ENCODE peak calls at places on chromosomes 11 and 22, in eight cellular contexts. D is breast epithelium, C is prostate gland, O is GM23338, Q is HCT116, I is H1, L is GM12891, K is SK-N-MC. P is an unnamed sample.

GRCh38 chr22:42766860-42767259 is 46.2 kb upstream of the A4GALT start:
- DNase-seq in D (no peak), C (no peak), O (no peak), Q (no peak), I (no peak), L (no peak), K (no peak), P (no peak)

GRCh38 chr22:50136431-50137047 is 34.0 kb upstream of the PANX2 start:
- DNase-seq in D (no peak), C (peak), O (no peak), Q (no peak), I (no peak), L (no peak), K (peak), P (no peak)

GRCh38 chr11:122979815-122980656 is 1.6 kb downstream of the BSX start:
- DNase-seq in D (no peak), C (no peak), O (peak), Q (no peak), I (no peak), L (no peak), K (no peak), P (no peak)

GRCh38 chr11:84543367-84544159 is 1083.6 kb downstream of the DLG2 start:
- DNase-seq in D (no peak), C (no peak), O (peak), Q (no peak), I (peak), L (no peak), K (no peak), P (no peak)

GRCh38 chr11:8964324-8965320 is at the start of gene TMEM9B:
- DNase-seq in D (peak), C (peak), O (peak), Q (peak), I (peak), L (peak), K (no peak), P (peak)

GRCh38 chr22:24455751-24456426 is 28.5 kb downstream of the ADORA2A start:
- DNase-seq in D (no peak), C (no peak), O (no peak), Q (no peak), I (no peak), L (no peak), K (no peak), P (no peak)

GRCh38 chr11:82810326-82810725 is 76.7 kb upstream of the FAM181B start:
- DNase-seq in D (no peak), C (no peak), O (no peak), Q (no peak), I (no peak), L (no peak), K (no peak), P (no peak)

GRCh38 chr11:102592634-102593581 is 32.2 kb downstream of the MMP20 start:
- DNase-seq in D (no peak), C (no peak), O (peak), Q (peak), I (no peak), L (no peak), K (no peak), P (no peak)

GRCh38 chr11:59249535-59249934 is 36.8 kb upstream of the MPEG1 start:
- DNase-seq in D (no peak), C (no peak), O (no peak), Q (no peak), I (no peak), L (no peak), K (no peak), P (no peak)

GRCh38 chr11:1260023-1260501 is 37.2 kb downstream of the MUC5B start:
- DNase-seq in D (no peak), C (no peak), O (peak), Q (peak), I (no peak), L (peak), K (no peak), P (peak)

GRCh38 chr22:19715286-19715939 is 1.1 kb downstream of the SEPTIN5 start:
- DNase-seq in D (no peak), C (no peak), O (no peak), Q (no peak), I (no peak), L (no peak), K (no peak), P (no peak)

GRCh38 chr11:11717064-11717725 is 95.4 kb upstream of the GALNT18 start:
- DNase-seq in D (no peak), C (no peak), O (no peak), Q (no peak), I (no peak), L (no peak), K (no peak), P (no peak)

GRCh38 chr11:66725646-66726045 is 3.4 kb downstream of the SPTBN2 start:
- DNase-seq in D (peak), C (no peak), O (peak), Q (no peak), I (no peak), L (no peak), K (no peak), P (no peak)

GRCh38 chr11:38990139-38990538 is 2392.1 kb upstream of the RAG2 start:
- DNase-seq in D (no peak), C (no peak), O (no peak), Q (no peak), I (no peak), L (no peak), K (no peak), P (peak)

GRCh38 chr11:1283906-1284305 is 25.5 kb downstream of the TOLLIP start:
- DNase-seq in D (no peak), C (no peak), O (no peak), Q (no peak), I (no peak), L (no peak), K (no peak), P (no peak)

GRCh38 chr11:76008474-76008873 is 193.5 kb downstream of the UVRAG start:
- DNase-seq in D (no peak), C (no peak), O (no peak), Q (no peak), I (no peak), L (no peak), K (no peak), P (no peak)

GRCh38 chr11:22713336-22713735 is 46.9 kb downstream of the GAS2 start:
- DNase-seq in D (no peak), C (no peak), O (no peak), Q (no peak), I (no peak), L (no peak), K (no peak), P (no peak)

GRCh38 chr22:40178417-40179409 is 988 bp downstream of the TNRC6B start:
- DNase-seq in D (no peak), C (peak), O (peak), Q (no peak), I (no peak), L (no peak), K (peak), P (peak)

GRCh38 chr11:131370090-131370751 is at the start of gene NTM:
- DNase-seq in D (no peak), C (peak), O (peak), Q (no peak), I (no peak), L (no peak), K (no peak), P (peak)

GRCh38 chr11:113334183-113334582 is 19.8 kb downstream of the TTC12 start:
- DNase-seq in D (no peak), C (no peak), O (no peak), Q (no peak), I (no peak), L (no peak), K (no peak), P (no peak)

GRCh38 chr11:1949302-1949701 is 2.2 kb downstream of the MRPL23 start:
- DNase-seq in D (no peak), C (no peak), O (no peak), Q (no peak), I (no peak), L (no peak), K (no peak), P (no peak)

GRCh38 chr22:19641254-19641982 is 72.9 kb upstream of the SEPTIN5 start:
- DNase-seq in D (no peak), C (no peak), O (peak), Q (peak), I (peak), L (no peak), K (no peak), P (no peak)

GRCh38 chr11:31424652-31425051 is 55.0 kb downstream of the DNAJC24 start:
- DNase-seq in D (no peak), C (no peak), O (no peak), Q (no peak), I (no peak), L (no peak), K (no peak), P (no peak)

GRCh38 chr11:17413414-17414316 is 25.2 kb upstream of the KCNJ11 start:
- DNase-seq in D (peak), C (peak), O (no peak), Q (no peak), I (no peak), L (no peak), K (no peak), P (peak)

GRCh38 chr11:95916049-95916448 is 7.9 kb downstream of the MTMR2 start:
- DNase-seq in D (no peak), C (no peak), O (no peak), Q (no peak), I (no peak), L (no peak), K (no peak), P (no peak)

GRCh38 chr11:2267306-2267861 is 3.0 kb downstream of the ASCL2 start:
- DNase-seq in D (peak), C (peak), O (no peak), Q (no peak), I (no peak), L (no peak), K (no peak), P (no peak)

GRCh38 chr11:75408852-75409219 is 9.5 kb downstream of the RPS3 start:
- DNase-seq in D (no peak), C (no peak), O (no peak), Q (no peak), I (no peak), L (no peak), K (no peak), P (no peak)

GRCh38 chr11:101583180-101584128 is at the start of gene TRPC6:
- DNase-seq in D (no peak), C (peak), O (peak), Q (no peak), I (no peak), L (no peak), K (no peak), P (peak)

GRCh38 chr11:65869643-65870306 is 2.8 kb downstream of the EFEMP2 start:
- DNase-seq in D (no peak), C (no peak), O (no peak), Q (no peak), I (no peak), L (no peak), K (no peak), P (no peak)

GRCh38 chr22:19776433-19777031 is 16.0 kb downstream of the TBX1 start:
- DNase-seq in D (no peak), C (no peak), O (no peak), Q (no peak), I (no peak), L (no peak), K (no peak), P (no peak)

GRCh38 chr22:24758164-24758799 is 16.2 kb downstream of the PIWIL3 start:
- DNase-seq in D (no peak), C (peak), O (peak), Q (peak), I (no peak), L (no peak), K (no peak), P (peak)

GRCh38 chr11:95713428-95713827 is 76.2 kb downstream of the FAM76B start:
- DNase-seq in D (no peak), C (no peak), O (no peak), Q (no peak), I (no peak), L (no peak), K (no peak), P (no peak)

GRCh38 chr11:14320020-14320419 is 39.0 kb downstream of the RRAS2 start:
- DNase-seq in D (no peak), C (no peak), O (no peak), Q (no peak), I (no peak), L (no peak), K (no peak), P (peak)

GRCh38 chr22:31093090-31093850 is 12.2 kb downstream of the SMTN start:
- DNase-seq in D (no peak), C (no peak), O (no peak), Q (no peak), I (no peak), L (peak), K (no peak), P (peak)
- TF ChIP-seq POLR2AphosphoS5 in D (no peak), C (peak), O (no peak), Q (no peak), I (no peak), L (no peak), K (no peak), P (no peak)

GRCh38 chr11:47162426-47162825 is 14.3 kb downstream of the ARFGAP2 start:
- DNase-seq in D (no peak), C (no peak), O (no peak), Q (no peak), I (no peak), L (no peak), K (no peak), P (no peak)

GRCh38 chr11:47163898-47164297 is 12.8 kb downstream of the ARFGAP2 start:
- DNase-seq in D (no peak), C (no peak), O (no peak), Q (no peak), I (no peak), L (no peak), K (no peak), P (no peak)

GRCh38 chr11:47165294-47165840 is 11.3 kb downstream of the ARFGAP2 start:
- DNase-seq in D (no peak), C (no peak), O (no peak), Q (no peak), I (no peak), L (no peak), K (no peak), P (no peak)

GRCh38 chr11:47163198-47163597 is 13.5 kb downstream of the ARFGAP2 start:
- DNase-seq in D (no peak), C (no peak), O (no peak), Q (no peak), I (no peak), L (no peak), K (no peak), P (no peak)

GRCh38 chr11:47164321-47164720 is 12.4 kb downstream of the ARFGAP2 start:
- DNase-seq in D (no peak), C (no peak), O (no peak), Q (no peak), I (no peak), L (no peak), K (no peak), P (no peak)
- TF ChIP-seq POLR2AphosphoS5 in D (no peak), C (no peak), O (no peak), Q (no peak), I (no peak), L (no peak), K (no peak), P (no peak)

GRCh38 chr11:117823294-117823940 is 1.1 kb downstream of the FXYD2 start:
- DNase-seq in D (no peak), C (no peak), O (no peak), Q (no peak), I (no peak), L (no peak), K (no peak), P (peak)

GRCh38 chr11:117822031-117822521 is 2.5 kb downstream of the FXYD2 start:
- DNase-seq in D (no peak), C (no peak), O (peak), Q (no peak), I (no peak), L (no peak), K (no peak), P (peak)

GRCh38 chr11:117821431-117821830 is 3.1 kb downstream of the FXYD2 start:
- DNase-seq in D (no peak), C (no peak), O (no peak), Q (no peak), I (no peak), L (no peak), K (no peak), P (no peak)

GRCh38 chr11:117823941-117824420 is 563 bp downstream of the FXYD2 start:
- DNase-seq in D (no peak), C (no peak), O (no peak), Q (no peak), I (no peak), L (no peak), K (no peak), P (peak)

GRCh38 chr11:117822522-117823033 is 2.0 kb downstream of the FXYD2 start:
- DNase-seq in D (no peak), C (no peak), O (no peak), Q (no peak), I (no peak), L (no peak), K (no peak), P (peak)
- TF ChIP-seq POLR2AphosphoS5 in D (no peak), C (no peak), O (no peak), Q (no peak), I (no peak), L (no peak), K (no peak), P (no peak)

DNA sequence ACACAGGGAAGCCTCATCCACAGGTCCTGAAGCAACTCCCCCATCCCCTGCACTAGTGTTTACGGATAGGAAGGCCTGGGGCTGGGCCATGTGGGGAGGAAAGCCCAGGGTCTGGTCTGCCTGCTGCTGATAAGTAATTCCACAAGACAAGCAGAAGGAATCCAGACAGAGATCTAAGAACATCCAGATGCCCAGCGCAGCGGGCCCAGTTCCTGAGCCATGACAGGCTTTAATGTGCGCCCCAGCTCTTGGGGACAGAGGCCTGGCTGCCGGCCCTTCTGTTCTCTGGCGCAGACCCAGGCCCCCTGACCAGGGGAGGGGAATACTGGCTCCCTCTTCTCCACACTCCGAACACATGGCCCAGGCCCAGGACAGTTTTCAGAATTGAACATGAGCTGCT is 28.8 kb upstream of the ETS1 start:
- DNase-seq in D (no peak), C (no peak), O (no peak), Q (no peak), I (no peak), L (no peak), K (no peak), P (no peak)
- TF ChIP-seq POLR2AphosphoS5 in D (no peak), C (no peak), O (no peak), Q (no peak), I (no peak), L (no peak), K (no peak), P (no peak)

GRCh38 chr22:43994416-43994815 is 29.7 kb upstream of the PARVB start:
- DNase-seq in D (no peak), C (no peak), O (no peak), Q (no peak), I (no peak), L (no peak), K (no peak), P (no peak)

GRCh38 chr22:43994006-43994405 is 30.1 kb upstream of the PARVB start:
- DNase-seq in D (no peak), C (no peak), O (no peak), Q (no peak), I (no peak), L (no peak), K (no peak), P (no peak)

GRCh38 chr22:43992331-43992821 is 31.7 kb upstream of the PARVB start:
- DNase-seq in D (no peak), C (no peak), O (no peak), Q (no peak), I (no peak), L (no peak), K (no peak), P (no peak)

GRCh38 chr22:43991316-43992020 is 32.6 kb upstream of the PARVB start:
- DNase-seq in D (no peak), C (no peak), O (no peak), Q (no peak), I (no peak), L (no peak), K (no peak), P (no peak)

GRCh38 chr22:43993072-43993760 is 30.9 kb upstream of the PARVB start:
- DNase-seq in D (no peak), C (peak), O (peak), Q (peak), I (peak), L (peak), K (peak), P (peak)
- TF ChIP-seq POLR2AphosphoS5 in D (no peak), C (no peak), O (no peak), Q (no peak), I (no peak), L (no peak), K (no peak), P (no peak)

GRCh38 chr11:126139541-126140091 is 71.8 kb downstream of the RPUSD4 start:
- DNase-seq in D (no peak), C (no peak), O (peak), Q (no peak), I (no peak), L (no peak), K (no peak), P (no peak)

GRCh38 chr11:126140106-126140931 is 71.1 kb downstream of the RPUSD4 start:
- DNase-seq in D (no peak), C (no peak), O (no peak), Q (no peak), I (no peak), L (no peak), K (no peak), P (no peak)

GRCh38 chr11:126138636-126139540 is 72.6 kb downstream of the RPUSD4 start:
- DNase-seq in D (no peak), C (no peak), O (no peak), Q (no peak), I (no peak), L (no peak), K (no peak), P (no peak)

GRCh38 chr11:126137146-126137545 is 74.3 kb downstream of the RPUSD4 start:
- DNase-seq in D (no peak), C (no peak), O (no peak), Q (no peak), I (no peak), L (no peak), K (no peak), P (no peak)

GRCh38 chr11:126140932-126141291 is 70.5 kb downstream of the RPUSD4 start:
- DNase-seq in D (peak), C (peak), O (no peak), Q (no peak), I (no peak), L (no peak), K (peak), P (peak)
- TF ChIP-seq POLR2AphosphoS5 in D (peak), C (peak), O (no peak), Q (no peak), I (no peak), L (no peak), K (peak), P (peak)

GRCh38 chr22:45334528-45334927 is 24.8 kb downstream of the FAM118A start:
- DNase-seq in D (no peak), C (peak), O (no peak), Q (no peak), I (no peak), L (no peak), K (no peak), P (no peak)

GRCh38 chr22:45334068-45334467 is 24.3 kb downstream of the FAM118A start:
- DNase-seq in D (no peak), C (peak), O (no peak), Q (no peak), I (no peak), L (no peak), K (no peak), P (no peak)

GRCh38 chr22:45336971-45337431 is 27.3 kb downstream of the FAM118A start:
- DNase-seq in D (peak), C (peak), O (no peak), Q (no peak), I (no peak), L (no peak), K (no peak), P (peak)

GRCh38 chr22:45335854-45336492 is 26.2 kb downstream of the FAM118A start:
- DNase-seq in D (no peak), C (no peak), O (no peak), Q (no peak), I (no peak), L (no peak), K (no peak), P (no peak)

DNA sequence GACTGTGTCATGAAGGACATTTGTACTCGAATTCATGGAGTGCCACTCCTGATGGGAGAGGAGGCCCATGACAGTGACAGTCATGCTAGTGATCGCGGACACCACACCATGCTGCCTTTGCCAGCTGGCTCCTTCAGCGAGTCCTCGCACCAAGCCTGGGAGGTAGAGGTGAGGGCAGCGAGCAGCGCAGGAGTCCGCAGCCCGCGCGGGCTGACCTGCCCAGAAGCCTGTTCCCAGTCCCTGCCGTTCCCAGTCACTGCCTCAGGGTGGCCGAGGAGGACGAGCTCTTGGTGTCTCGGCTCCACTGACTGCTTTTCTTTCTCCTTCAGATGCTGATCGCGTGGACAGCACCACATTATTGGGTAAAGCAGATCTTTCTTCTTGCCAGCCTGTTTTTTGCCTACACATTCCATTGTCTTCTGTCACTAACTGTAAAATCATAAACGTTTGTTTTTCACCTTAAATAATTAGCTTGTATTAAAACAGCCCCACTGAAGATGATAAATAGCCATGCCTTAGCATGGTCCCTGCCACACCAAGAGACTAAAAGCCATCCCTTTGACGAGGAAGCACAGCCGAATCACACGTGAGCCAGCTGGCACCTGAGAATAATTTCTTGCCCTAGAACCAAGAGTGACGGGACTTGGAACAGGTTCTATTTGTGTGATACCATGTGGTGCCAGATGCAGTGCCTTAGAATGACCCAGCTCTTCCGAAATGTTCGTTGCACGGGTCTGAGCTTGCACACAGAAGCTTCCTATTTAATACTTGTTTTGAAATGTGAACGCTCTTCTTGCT is 25.5 kb downstream of the FAM118A start:
- DNase-seq in D (peak), C (peak), O (peak), Q (no peak), I (peak), L (no peak), K (no peak), P (no peak)
- TF ChIP-seq POLR2AphosphoS5 in D (no peak), C (peak), O (no peak), Q (no peak), I (no peak), L (no peak), K (no peak), P (no peak)

P was measured in transverse colon.